ENCODE peak calls at places on chromosomes 12 and 14, in four cellular contexts. One of them, this sample, is unnamed.

GRCh38 chr12:18206198-18206597 is 55.1 kb upstream of the PIK3C2G start:
- DNase-seq in lower leg skin: no peak
- DNase-seq in astrocyte: no peak
- DNase-seq in fibroblast of pulmonary artery: no peak
- DNase-seq in this sample: no peak

GRCh38 chr14:105562713-105563346 is 36.4 kb downstream of the TMEM121 start:
- DNase-seq in lower leg skin: no peak
- DNase-seq in fibroblast of pulmonary artery: no peak
- DNase-seq in astrocyte: no peak
- DNase-seq in this sample: no peak

GRCh38 chr14:58969951-58970751 is 218.3 kb upstream of the DAAM1 start:
- DNase-seq in fibroblast of pulmonary artery: peak
- DNase-seq in lower leg skin: no peak
- DNase-seq in astrocyte: peak
- DNase-seq in this sample: no peak

GRCh38 chr12:53128780-53129747 is 25.8 kb downstream of the SOAT2 start:
- DNase-seq in astrocyte: no peak
- DNase-seq in fibroblast of pulmonary artery: no peak
- DNase-seq in lower leg skin: no peak
- DNase-seq in this sample: no peak

GRCh38 chr14:49641697-49642129 is 6.7 kb upstream of the DNAAF2 start:
- DNase-seq in astrocyte: peak
- DNase-seq in lower leg skin: no peak
- DNase-seq in fibroblast of pulmonary artery: no peak
- DNase-seq in this sample: no peak

GRCh38 chr14:64572721-64573508 is 23.2 kb downstream of the PPP1R36 start:
- DNase-seq in astrocyte: peak
- DNase-seq in lower leg skin: no peak
- DNase-seq in fibroblast of pulmonary artery: no peak
- DNase-seq in this sample: no peak

GRCh38 chr14:100048786-100049185 is 16.4 kb upstream of the EVL start:
- DNase-seq in fibroblast of pulmonary artery: no peak
- DNase-seq in astrocyte: peak
- DNase-seq in lower leg skin: no peak
- DNase-seq in this sample: no peak

GRCh38 chr14:65170768-65171251 is 68.5 kb upstream of the MAX start:
- DNase-seq in astrocyte: peak
- DNase-seq in lower leg skin: no peak
- DNase-seq in fibroblast of pulmonary artery: peak
- DNase-seq in this sample: peak

GRCh38 chr14:60233891-60234290 is 15.1 kb upstream of the PPM1A start:
- DNase-seq in lower leg skin: no peak
- DNase-seq in astrocyte: no peak
- DNase-seq in fibroblast of pulmonary artery: no peak
- DNase-seq in this sample: no peak

GRCh38 chr14:99326041-99326710 is 54.2 kb upstream of the BCL11B start:
- DNase-seq in astrocyte: no peak
- DNase-seq in fibroblast of pulmonary artery: no peak
- DNase-seq in lower leg skin: no peak
- DNase-seq in this sample: no peak

GRCh38 chr12:62817556-62818271 is 117.2 kb downstream of the PPM1H start:
- DNase-seq in lower leg skin: no peak
- DNase-seq in fibroblast of pulmonary artery: peak
- DNase-seq in astrocyte: peak
- DNase-seq in this sample: no peak

GRCh38 chr12:117986705-117987469 is 18.1 kb upstream of the KSR2 start:
- DNase-seq in fibroblast of pulmonary artery: peak
- DNase-seq in lower leg skin: no peak
- DNase-seq in astrocyte: peak
- DNase-seq in this sample: no peak

GRCh38 chr12:55972045-55972843 is 1.6 kb upstream of the RAB5B start:
- DNase-seq in astrocyte: peak
- DNase-seq in lower leg skin: no peak
- DNase-seq in fibroblast of pulmonary artery: peak
- DNase-seq in this sample: no peak

GRCh38 chr12:45658066-45658465 is 71.4 kb upstream of the ARID2 start:
- DNase-seq in astrocyte: no peak
- DNase-seq in lower leg skin: no peak
- DNase-seq in fibroblast of pulmonary artery: no peak
- DNase-seq in this sample: no peak

GRCh38 chr12:65168606-65169310 is 625 bp upstream of the LEMD3 start:
- DNase-seq in fibroblast of pulmonary artery: no peak
- DNase-seq in astrocyte: no peak
- DNase-seq in lower leg skin: no peak
- DNase-seq in this sample: no peak

GRCh38 chr12:2097617-2098016 is 44.8 kb downstream of the CACNA1C start:
- DNase-seq in fibroblast of pulmonary artery: no peak
- DNase-seq in lower leg skin: no peak
- DNase-seq in astrocyte: no peak
- DNase-seq in this sample: no peak

GRCh38 chr12:122917508-122918227 is 21.7 kb upstream of the VPS37B start:
- DNase-seq in astrocyte: peak
- DNase-seq in lower leg skin: no peak
- DNase-seq in fibroblast of pulmonary artery: peak
- DNase-seq in this sample: no peak